ENCODE peak calls at places on chromosomes 4 and X, in four cellular contexts. O, Y, Q and Z are unnamed samples.
A peak's percentile ranks its signal among the peaks of the same experiment; 100 is the strongest.

GRCh38 chr4:74433541-74434172 is 11.3 kb upstream of the AREG start:
- DNase-seq in O (no peak), Y (no peak), Q (no peak), Z (no peak)

GRCh38 chr4:127505203-127505602 is 127.6 kb upstream of the INTU start:
- DNase-seq in O (peak; percentile 61), Y (peak; percentile 79), Q (peak; percentile 25), Z (no peak)

GRCh38 chr4:153538408-153539057 is 72.4 kb downstream of the TMEM131L start:
- DNase-seq in O (no peak), Y (peak; percentile 45), Q (no peak), Z (no peak)

GRCh38 chrX:104098151-104098808 is 14.0 kb upstream of the ZCCHC18 start:
- DNase-seq in O (peak; percentile 43), Y (peak; percentile 41), Q (peak; percentile 16), Z (no peak)

GRCh38 chr4:26083987-26084386 is 170.0 kb downstream of the SMIM20 start:
- DNase-seq in O (no peak), Y (peak; percentile 92), Q (peak; percentile 95), Z (no peak)

GRCh38 chr4:105186701-105187158 is 40.1 kb downstream of the TET2 start:
- DNase-seq in O (no peak), Y (no peak), Q (peak; percentile 53), Z (no peak)

GRCh38 chr4:11532138-11532537 is 103.4 kb upstream of the HS3ST1 start:
- DNase-seq in O (no peak), Y (no peak), Q (peak; percentile 52), Z (no peak)

GRCh38 chr4:1683371-1683902 is 676 bp downstream of the FAM53A start:
- DNase-seq in O (no peak), Y (peak; percentile 85), Q (peak; percentile 61), Z (no peak)

GRCh38 chr4:101346312-101346561 is 1.1 kb downstream of the PPP3CA start:
- DNase-seq in O (no peak), Y (no peak), Q (no peak), Z (no peak)

GRCh38 chr4:40672528-40673522 is 43.2 kb upstream of the RBM47 start:
- DNase-seq in O (no peak), Y (peak; percentile 38), Q (peak; percentile 94), Z (no peak)

GRCh38 chr4:33649015-33649414 is 2595.3 kb downstream of the ARAP2 start:
- DNase-seq in O (no peak), Y (peak; percentile 63), Q (no peak), Z (no peak)
- TF ChIP-seq CTCF in O (no peak), Y (peak; percentile 89), Q (peak; percentile 54), Z (peak; percentile 16)

GRCh38 chr4:83964996-83965541 is 429.2 kb downstream of the GPAT3 start:
- DNase-seq in O (no peak), Y (peak; percentile 9), Q (no peak), Z (no peak)

GRCh38 chr4:83959160-83959559 is 423.3 kb downstream of the GPAT3 start:
- DNase-seq in O (no peak), Y (no peak), Q (no peak), Z (no peak)

GRCh38 chr4:83962492-83962891 is 426.6 kb downstream of the GPAT3 start:
- DNase-seq in O (no peak), Y (no peak), Q (no peak), Z (no peak)

DNA sequence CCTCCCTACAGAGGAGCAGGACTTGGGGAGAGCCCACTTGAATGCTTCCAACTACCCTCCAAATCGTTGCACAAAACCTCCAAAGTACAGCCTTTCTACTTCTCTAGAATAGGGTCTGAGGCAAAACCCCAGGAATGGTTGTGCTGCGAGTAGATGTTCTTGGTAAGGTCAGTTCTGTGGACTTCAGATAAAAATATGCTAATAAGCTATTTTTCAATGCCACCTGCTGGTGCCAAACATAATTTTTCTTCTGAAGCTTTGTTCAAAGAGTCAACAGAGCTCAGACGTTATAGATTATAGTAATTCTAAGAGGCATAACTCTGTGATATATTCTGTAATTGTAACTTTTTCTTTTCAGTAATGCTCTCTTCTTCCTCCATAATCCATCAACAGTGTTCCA is 425.7 kb downstream of the GPAT3 start:
- DNase-seq in O (no peak), Y (no peak), Q (no peak), Z (no peak)
- TF ChIP-seq CTCF in O (no peak), Y (peak; percentile 24), Q (peak; percentile 53), Z (no peak)

GRCh38 chrX:38654302-38654701 is 93.0 kb downstream of the TSPAN7 start:
- DNase-seq in O (no peak), Y (no peak), Q (no peak), Z (no peak)
- TF ChIP-seq CTCF in O (peak; percentile 17), Y (no peak), Q (peak; percentile 59), Z (peak; percentile 43)

DNA sequence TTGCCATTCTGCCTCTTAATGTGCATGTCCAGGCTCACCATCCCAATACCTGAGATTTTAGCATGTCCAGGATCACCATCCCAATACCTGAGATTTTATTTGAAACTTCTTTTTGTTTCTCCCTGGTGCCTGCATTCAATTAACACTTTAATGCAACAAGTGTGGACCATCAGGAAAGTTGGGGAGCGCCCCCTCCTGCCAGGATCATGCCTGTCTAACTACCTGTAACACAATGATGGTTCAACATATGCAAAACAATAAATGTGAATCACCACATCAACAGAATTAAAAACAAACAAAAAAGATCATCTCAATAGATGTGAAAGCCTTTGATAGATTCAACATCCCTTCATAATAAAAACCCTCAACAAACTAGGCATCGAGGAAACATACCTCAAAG is 1359.5 kb upstream of the DIAPH2 start:
- DNase-seq in O (no peak), Y (no peak), Q (no peak), Z (no peak)
- TF ChIP-seq CTCF in O (no peak), Y (no peak), Q (no peak), Z (no peak)

GRCh38 chr4:186144596-186145569 is 40.4 kb downstream of the FAM149A start:
- DNase-seq in O (peak; percentile 56), Y (peak; percentile 28), Q (no peak), Z (no peak)

GRCh38 chr4:186149872-186150271 is 41.5 kb upstream of the CYP4V2 start:
- DNase-seq in O (peak; percentile 62), Y (no peak), Q (no peak), Z (no peak)

GRCh38 chr4:186146443-186146842 is 41.9 kb downstream of the FAM149A start:
- DNase-seq in O (no peak), Y (no peak), Q (no peak), Z (no peak)

GRCh38 chr4:186148335-186148975 is 42.9 kb upstream of the CYP4V2 start:
- DNase-seq in O (no peak), Y (no peak), Q (no peak), Z (no peak)

DNA sequence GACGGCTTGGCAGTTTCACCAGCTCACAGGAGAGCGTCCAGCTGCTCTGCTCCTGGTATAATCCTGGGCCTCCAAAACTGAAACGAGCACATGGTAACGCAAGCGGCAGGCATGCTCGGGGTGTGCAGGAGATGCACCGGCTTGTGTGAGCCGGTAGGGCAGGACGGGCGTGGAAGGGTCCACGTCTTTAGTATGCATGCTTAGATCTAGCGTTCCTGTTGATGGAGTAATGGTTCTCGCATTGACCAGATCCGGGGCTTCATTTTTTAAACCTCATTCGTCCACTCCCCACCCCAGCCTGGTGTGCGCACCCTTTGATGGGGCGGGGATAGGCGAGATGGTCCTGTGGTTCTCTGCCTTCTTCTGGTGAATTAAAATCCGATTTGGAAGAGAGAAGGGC is 39.7 kb downstream of the FAM149A start:
- DNase-seq in O (no peak), Y (peak; percentile 10), Q (no peak), Z (no peak)
- TF ChIP-seq CTCF in O (peak; percentile 6), Y (no peak), Q (no peak), Z (no peak)

DNA sequence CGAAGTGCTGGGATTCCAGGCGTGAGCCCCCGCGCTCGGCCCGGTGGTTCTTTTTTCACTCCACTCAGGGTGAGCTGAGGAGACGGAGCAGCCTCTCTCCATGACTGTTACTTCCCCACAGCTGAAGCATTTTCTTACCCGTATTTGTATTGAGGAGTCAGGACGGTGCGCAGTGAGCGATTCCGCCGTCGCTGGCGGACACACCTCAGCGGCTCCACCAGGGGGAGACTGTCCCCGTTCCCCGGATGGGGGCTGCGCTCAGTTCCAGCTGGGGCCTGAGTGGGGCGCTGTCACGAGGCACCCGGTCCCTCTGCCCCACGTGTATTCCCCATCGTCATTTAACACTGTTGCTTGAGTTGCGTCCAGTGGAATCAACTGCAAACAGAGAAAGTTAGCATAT is 844.0 kb upstream of the FRG1 start:
- DNase-seq in O (no peak), Y (no peak), Q (no peak), Z (no peak)
- TF ChIP-seq CTCF in O (no peak), Y (no peak), Q (no peak), Z (no peak)

GRCh38 chrX:26651755-26652154 is 435.8 kb downstream of the MAGEB5 start:
- DNase-seq in O (no peak), Y (no peak), Q (no peak), Z (no peak)
- TF ChIP-seq CTCF in O (no peak), Y (no peak), Q (peak; percentile 29), Z (no peak)

DNA sequence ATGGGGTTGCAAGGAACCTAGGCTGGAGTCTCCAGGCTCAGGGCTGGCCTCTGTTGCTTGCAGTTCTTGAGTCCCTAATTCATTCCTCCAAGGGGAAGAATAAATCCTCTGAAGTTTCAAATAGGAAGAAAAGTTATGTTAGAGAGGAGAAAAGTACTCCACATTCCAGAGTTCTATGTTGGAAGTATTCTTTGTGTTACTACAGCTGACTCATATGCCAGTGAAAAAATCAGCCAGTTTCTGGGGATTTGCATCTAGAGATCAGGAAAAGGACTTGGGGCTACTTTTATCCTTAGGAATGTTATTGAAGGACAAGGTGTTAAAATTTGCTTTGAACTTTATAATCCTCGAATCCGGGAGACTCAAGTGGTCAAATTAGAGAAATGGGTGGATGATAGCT is 11.7 kb upstream of the NUDT9 start:
- DNase-seq in O (no peak), Y (no peak), Q (no peak), Z (no peak)
- TF ChIP-seq CTCF in O (no peak), Y (no peak), Q (no peak), Z (no peak)

GRCh38 chrX:71909956-71910355 is 689 bp upstream of the NHSL2 start:
- DNase-seq in O (no peak), Y (no peak), Q (no peak), Z (no peak)
- TF ChIP-seq CTCF in O (no peak), Y (no peak), Q (peak; percentile 44), Z (peak; percentile 39)